ENCODE peak calls at places on chromosomes 5 and 9, in nine cellular contexts. T is foreskin fibroblast; V is activated naive CD4-positive, alpha-beta T cell treated with Interleukin-2 at 50 U/mL for 16 hours; R is cardiac fibroblast; E is head of caudate nucleus; G is astrocyte of the cerebellum; Y is Calu3; L is T-helper 2 cell; D is fibroblast of lung. W is an unnamed sample.

GRCh38 chr9:130041648-130042405 is 1.2 kb downstream of the FNBP1 start:
- DNase-seq in L (no peak), E (peak), R (no peak), Y (no peak), T (peak), D (peak), V (no peak), G (no peak), W (peak)

GRCh38 chr5:179416114-179416730 is 71.0 kb upstream of the ADAMTS2 start:
- DNase-seq in T (no peak), D (no peak), V (no peak), E (no peak), R (no peak), L (no peak), G (no peak), Y (no peak), W (no peak)

GRCh38 chr5:15833365-15833764 is 333.4 kb downstream of the FBXL7 start:
- DNase-seq in E (no peak), R (no peak), L (no peak), D (no peak), G (no peak), T (no peak), V (no peak), Y (no peak), W (no peak)

GRCh38 chr9:27423919-27424710 is 100.0 kb upstream of the IFNK start:
- DNase-seq in T (no peak), D (no peak), G (no peak), L (no peak), R (peak), V (no peak), E (no peak), Y (no peak), W (no peak)

GRCh38 chr9:115628426-115628825 is 510.5 kb upstream of the TNC start:
- DNase-seq in V (no peak), T (no peak), Y (no peak), L (no peak), G (no peak), E (no peak), D (no peak), R (no peak), W (no peak)

GRCh38 chr9:133731876-133732321 is 6.3 kb downstream of the SARDH start:
- DNase-seq in V (no peak), Y (no peak), E (peak), T (peak), R (peak), D (peak), L (no peak), G (no peak), W (peak)

GRCh38 chr5:135319928-135320606 is 79.0 kb downstream of the MACROH2A1 start:
- DNase-seq in E (no peak), T (no peak), D (no peak), L (no peak), R (no peak), G (no peak), Y (no peak), V (no peak), W (no peak)

GRCh38 chr5:179209359-179210150 is 135.7 kb downstream of the ADAMTS2 start:
- DNase-seq in L (no peak), V (no peak), T (peak), R (peak), Y (no peak), G (no peak), E (no peak), D (peak), W (peak)

GRCh38 chr5:172664018-172664417 is 23.0 kb downstream of the NEURL1B start:
- DNase-seq in Y (no peak), V (no peak), L (no peak), T (no peak), D (no peak), R (no peak), G (no peak), E (no peak), W (no peak)

GRCh38 chr5:163433271-163433670 is 4.1 kb upstream of the CCNG1 start:
- DNase-seq in E (no peak), T (no peak), L (no peak), G (no peak), D (no peak), Y (no peak), R (peak), V (no peak), W (no peak)

GRCh38 chr5:142770650-142771609 is 753 bp downstream of the ARHGAP26 start:
- DNase-seq in G (no peak), T (peak), R (peak), D (peak), L (peak), Y (peak), V (peak), E (peak), W (no peak)

GRCh38 chr9:69178583-69179011 is 4.5 kb downstream of the TJP2 start:
- DNase-seq in E (no peak), D (no peak), R (no peak), G (no peak), V (no peak), L (peak), T (no peak), Y (peak), W (peak)

GRCh38 chr5:58314356-58315045 is 145.4 kb downstream of the PLK2 start:
- DNase-seq in R (no peak), E (no peak), D (no peak), Y (no peak), V (no peak), L (no peak), G (peak), T (no peak), W (no peak)

GRCh38 chr9:96299823-96300222 is 2.2 kb downstream of the HSD17B3 start:
- DNase-seq in T (peak), D (peak), R (peak), Y (no peak), E (no peak), L (no peak), V (no peak), G (no peak), W (peak)

GRCh38 chr9:18756712-18757125 is 276.3 kb downstream of the SAXO1 start:
- DNase-seq in E (no peak), V (no peak), L (no peak), G (no peak), Y (no peak), T (no peak), R (no peak), D (no peak), W (no peak)

GRCh38 chr5:100904259-100904822 is 1.3 kb upstream of the ST8SIA4 start:
- DNase-seq in G (no peak), V (peak), L (peak), T (peak), E (no peak), D (no peak), R (no peak), Y (no peak), W (no peak)

GRCh38 chr5:110258460-110258859 is 468.0 kb downstream of the TMEM232 start:
- DNase-seq in G (no peak), D (peak), Y (no peak), V (no peak), L (no peak), R (peak), T (peak), E (no peak), W (no peak)

GRCh38 chr5:98827161-98827560 is 53.7 kb downstream of the RGMB start:
- DNase-seq in G (peak), T (peak), V (no peak), D (peak), Y (peak), R (peak), E (no peak), L (peak), W (peak)

GRCh38 chr5:89524785-89525184 is 641.8 kb upstream of the MEF2C start:
- DNase-seq in E (no peak), D (no peak), T (no peak), G (no peak), L (no peak), R (no peak), Y (no peak), V (no peak), W (no peak)

GRCh38 chr9:74773886-74774479 is 113.7 kb downstream of the TRPM6 start:
- DNase-seq in T (peak), R (peak), V (peak), E (peak), L (peak), Y (peak), D (peak), G (peak), W (peak)

GRCh38 chr9:112249277-112249676 is 74.2 kb upstream of the SUSD1 start:
- DNase-seq in V (no peak), D (peak), L (peak), R (peak), G (no peak), T (peak), E (no peak), Y (no peak), W (peak)

GRCh38 chr9:105683688-105684275 is 10.6 kb upstream of the TMEM38B start:
- DNase-seq in V (no peak), R (no peak), L (no peak), T (no peak), Y (no peak), G (no peak), D (no peak), E (no peak), W (no peak)

GRCh38 chr9:108162664-108163063 is 673.1 kb upstream of the KLF4 start:
- DNase-seq in Y (no peak), L (no peak), R (peak), V (no peak), E (peak), T (peak), G (peak), D (peak), W (peak)

GRCh38 chr9:105438136-105438839 is 9.5 kb upstream of the FSD1L start:
- DNase-seq in L (no peak), V (no peak), D (peak), T (peak), E (no peak), Y (no peak), G (no peak), R (peak), W (peak)

GRCh38 chr9:130535818-130536521 is 43.4 kb upstream of the FUBP3 start:
- DNase-seq in V (no peak), R (peak), L (no peak), G (no peak), T (peak), D (peak), E (no peak), Y (no peak), W (peak)

GRCh38 chr9:113597390-113598241 is 134.1 kb downstream of the RGS3 start:
- DNase-seq in D (no peak), V (no peak), R (no peak), E (no peak), L (no peak), G (no peak), Y (no peak), T (no peak), W (no peak)

GRCh38 chr9:34125681-34126206 is 754 bp downstream of the DCAF12 start:
- DNase-seq in L (no peak), E (no peak), G (no peak), V (no peak), T (peak), R (peak), D (peak), Y (no peak), W (peak)

GRCh38 chr5:154189256-154189818 is 1.2 kb upstream of the GALNT10 start:
- DNase-seq in V (no peak), T (peak), D (no peak), Y (peak), L (no peak), E (no peak), R (no peak), G (no peak), W (no peak)

GRCh38 chr5:125149503-125149902 is 403.1 kb upstream of the ZNF608 start:
- DNase-seq in Y (no peak), T (peak), L (no peak), R (no peak), E (no peak), V (no peak), G (no peak), D (no peak), W (no peak)

GRCh38 chr9:129323999-129324553 is 146.0 kb upstream of the IER5L start:
- DNase-seq in G (no peak), R (no peak), Y (no peak), E (no peak), D (no peak), L (no peak), T (no peak), V (no peak), W (no peak)

GRCh38 chr9:113775714-113776113 is 100.4 kb upstream of the ZNF618 start:
- DNase-seq in G (no peak), V (no peak), T (peak), D (peak), L (no peak), Y (no peak), E (no peak), R (no peak), W (no peak)

GRCh38 chr9:93038918-93039317 is 19.6 kb upstream of the SUSD3 start:
- DNase-seq in D (no peak), V (no peak), Y (no peak), G (no peak), L (no peak), E (no peak), T (no peak), R (no peak), W (no peak)

GRCh38 chr5:132422720-132423442 is 53.4 kb downstream of the SLC22A5 start:
- DNase-seq in G (no peak), T (peak), V (no peak), D (peak), R (peak), Y (peak), L (peak), E (no peak), W (peak)